ENCODE peak calls at places on chromosomes 3 and 15, in four cellular contexts. X is MM.1S, E is dorsolateral prefrontal cortex, U is uterus. R is an unnamed sample. For H3K27me3, the result is how much of the 10 kb centered on the place peaks cover.

GRCh38 chr3:143237036-143237688 is 117.6 kb downstream of the CHST2 start:
- DNase-seq in E (no peak), X (no peak), U (no peak), R (no peak)

GRCh38 chr3:37308247-37308646 is 133.9 kb upstream of the LRRFIP2 start:
- DNase-seq in U (no peak), X (peak), E (no peak), R (no peak)

GRCh38 chr3:108225221-108225620 is 3.0 kb upstream of the IFT57 start:
- DNase-seq in E (no peak), X (no peak), U (no peak), R (no peak)

GRCh38 chr15:55768670-55769185 is 25.8 kb upstream of the PRTG start:
- DNase-seq in X (no peak), E (no peak), U (no peak), R (no peak)

GRCh38 chr3:51024121-51024520 is 349.4 kb downstream of the DOCK3 start:
- DNase-seq in E (no peak), U (no peak), X (no peak), R (no peak)

GRCh38 chr3:124049203-124049748 is 57.4 kb upstream of the ROPN1 start:
- DNase-seq in E (no peak), X (no peak), U (no peak), R (no peak)

GRCh38 chr3:46208167-46208704 is at the start of gene CCR1:
- DNase-seq in X (peak), E (peak), U (no peak), R (no peak)

GRCh38 chr15:75836953-75837321 is 6.3 kb upstream of the UBE2Q2 start:
- DNase-seq in U (no peak), E (no peak), X (peak), R (no peak)

GRCh38 chr3:141487419-141488345 is 855 bp downstream of the RASA2 start:
- DNase-seq in X (peak), E (peak), U (peak), R (no peak)

GRCh38 chr3:71097557-71097956 is 486.0 kb downstream of the FOXP1 start:
- DNase-seq in E (no peak), X (no peak), U (no peak), R (no peak)
- H3K4me3 ChIP-seq in E (no peak), X (no peak), U (no peak), R (no peak)

DNA sequence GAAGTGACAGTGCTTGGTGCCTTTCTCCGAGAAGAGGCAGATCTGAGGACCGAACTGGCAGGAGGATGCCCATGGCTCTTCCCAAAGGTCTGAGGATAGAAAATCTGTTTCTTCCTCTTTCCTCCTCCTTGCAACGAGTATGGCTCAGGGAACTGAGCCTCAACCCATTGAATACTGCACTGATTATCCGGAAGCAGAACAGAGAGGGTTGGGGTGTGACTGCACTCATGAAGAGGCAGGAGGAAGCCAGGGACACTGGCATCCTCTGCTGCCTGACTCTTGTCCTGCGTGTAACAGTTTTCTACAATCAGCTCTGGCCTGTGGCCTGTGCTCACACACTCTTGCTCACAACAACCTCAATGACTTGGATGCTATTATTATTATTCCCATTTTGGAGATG is 38.9 kb downstream of the KIF9 start:
- DNase-seq in X (no peak), U (no peak), E (no peak), R (no peak)
- TF ChIP-seq CTCF in X (no peak), U (no peak), E (no peak), R (no peak)

GRCh38 chr15:63973212-63974009 is 72.9 kb downstream of the DAPK2 start:
- DNase-seq in X (no peak), E (no peak), U (no peak), R (no peak)
- H3K27me3 ChIP-seq in X (under half), E (under half), U (under half), R (under half)

GRCh38 chr15:83653288-83653638 is 660 bp upstream of the ADAMTSL3 start:
- DNase-seq in U (peak), E (no peak), X (no peak), R (peak)
- H3K4me3 ChIP-seq in U (peak), E (peak), X (no peak), R (peak)

GRCh38 chr3:152076148-152076547 is 192.6 kb upstream of the MBNL1 start:
- DNase-seq in E (no peak), X (no peak), U (no peak), R (no peak)
- TF ChIP-seq CTCF in E (no peak), X (no peak), U (no peak), R (no peak)

DNA sequence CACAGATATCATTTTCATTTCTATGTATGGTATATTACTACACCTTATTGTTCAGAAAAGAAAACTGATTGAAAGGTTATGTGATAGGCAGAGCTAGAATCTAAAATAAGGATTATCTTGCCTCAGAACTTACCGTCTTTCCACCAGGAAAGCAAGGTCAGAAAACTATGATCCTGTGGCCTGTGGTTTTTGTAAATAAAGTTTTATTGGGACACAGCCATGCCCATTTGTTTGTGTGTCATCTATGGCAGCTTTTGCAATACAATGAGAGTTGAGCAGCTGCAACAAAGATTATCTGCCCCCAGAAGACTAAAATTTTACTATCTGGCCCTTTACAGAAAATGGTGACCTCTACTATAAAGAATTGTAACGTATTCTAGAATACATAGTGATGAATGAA is 314.7 kb upstream of the SLCO3A1 start:
- DNase-seq in U (no peak), E (no peak), X (no peak), R (no peak)
- H3K27me3 ChIP-seq in U (under half), E (under half), X (under half), R (under half)